ENCODE peak calls at places on chromosomes 6 and 20, in six cellular contexts. P, A, G, Y, I and T are unnamed samples.

GRCh38 chr6:38268342-38268741 is 371.4 kb downstream of the BTBD9 start:
- DNase-seq in I (no peak), A (no peak), Y (no peak), G (no peak), P (no peak), T (no peak)

GRCh38 chr6:52286798-52287432 is 2.4 kb upstream of the MCM3 start:
- DNase-seq in A (peak), G (peak), P (peak), Y (peak), I (no peak), T (peak)

GRCh38 chr6:56513631-56514030 is 129.1 kb downstream of the DST start:
- DNase-seq in Y (no peak), I (no peak), A (no peak), P (no peak), G (no peak), T (no peak)

GRCh38 chr6:34143884-34144580 is 1.9 kb downstream of the GRM4 start:
- DNase-seq in G (peak), A (no peak), Y (peak), I (no peak), P (peak), T (no peak)

GRCh38 chr6:144574796-144575195 is 289.7 kb downstream of the UTRN start:
- DNase-seq in P (no peak), I (no peak), Y (no peak), A (no peak), G (no peak), T (no peak)

GRCh38 chr20:46037036-46037435 is 8.0 kb downstream of the SLC12A5 start:
- DNase-seq in P (no peak), A (no peak), I (no peak), G (no peak), Y (no peak), T (no peak)

GRCh38 chr6:12024715-12025434 is 12.8 kb downstream of the HIVEP1 start:
- DNase-seq in P (no peak), I (no peak), A (no peak), G (no peak), Y (no peak), T (no peak)

GRCh38 chr6:154408906-154409500 is 52.4 kb upstream of the IPCEF1 start:
- DNase-seq in P (no peak), I (no peak), Y (no peak), G (no peak), A (no peak), T (peak)

GRCh38 chr6:2102966-2103365 is 142.4 kb downstream of the GMDS start:
- DNase-seq in I (no peak), G (no peak), A (no peak), Y (no peak), P (no peak), T (no peak)

GRCh38 chr20:24465168-24465567 is 4.3 kb upstream of the SYNDIG1 start:
- DNase-seq in P (no peak), G (no peak), A (no peak), I (no peak), Y (no peak), T (no peak)

GRCh38 chr20:47610247-47610944 is 108.7 kb downstream of the NCOA3 start:
- DNase-seq in A (peak), I (peak), Y (peak), P (no peak), G (no peak), T (peak)

GRCh38 chr20:14832630-14833029 is 495.2 kb upstream of the FLRT3 start:
- DNase-seq in P (no peak), Y (no peak), I (peak), G (no peak), A (no peak), T (no peak)

GRCh38 chr6:131828080-131828479 is 20.3 kb downstream of the ENPP1 start:
- DNase-seq in A (no peak), I (no peak), G (no peak), P (no peak), Y (no peak), T (no peak)

GRCh38 chr6:72219536-72219935 is 333.2 kb downstream of the RIMS1 start:
- DNase-seq in G (no peak), I (no peak), P (no peak), A (no peak), Y (no peak), T (no peak)

DNA sequence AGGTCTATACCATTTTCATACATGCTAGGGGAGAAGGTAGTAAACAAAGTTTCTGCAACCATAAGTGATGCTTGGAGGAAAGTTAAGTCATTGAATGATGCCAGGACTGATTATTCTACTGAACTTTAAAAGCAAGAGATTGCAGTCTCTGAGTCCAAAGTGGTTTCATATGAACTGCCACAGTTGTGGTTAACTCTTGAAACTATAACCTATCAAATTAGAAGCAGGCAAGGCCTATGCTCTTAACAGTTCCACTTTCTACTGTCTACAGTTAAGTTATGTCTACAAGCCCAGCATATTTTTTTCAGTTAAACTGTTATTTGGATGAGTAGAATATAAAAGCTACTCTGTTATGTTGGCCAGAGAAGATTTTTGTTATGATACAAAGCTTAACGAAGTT is 326.5 kb upstream of the RUNX2 start:
- DNase-seq in A (no peak), G (no peak), I (peak), P (no peak), Y (no peak), T (no peak)
- TF ChIP-seq JUND in A (no peak), G (no peak), I (no peak), P (no peak), Y (no peak), T (no peak)

DNA sequence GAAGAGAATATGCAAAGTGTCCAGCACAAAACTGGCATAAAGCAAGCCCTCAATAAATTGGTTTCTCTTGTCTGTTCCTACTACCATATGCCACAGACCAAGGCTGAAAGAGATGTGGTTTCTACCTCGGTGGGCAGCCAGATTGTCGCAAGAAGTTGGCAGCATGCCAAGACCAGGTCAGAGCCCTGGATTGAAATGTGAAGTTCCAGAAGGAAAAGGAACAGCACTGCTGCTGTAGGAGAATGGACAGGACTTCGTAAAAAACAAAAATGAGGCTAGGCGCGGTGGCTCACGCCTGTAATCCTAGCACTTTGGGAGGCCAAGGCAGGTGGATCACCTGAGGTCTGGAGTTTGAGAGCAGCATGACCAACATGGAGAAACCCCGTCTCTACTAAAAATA is 22.1 kb downstream of the MRPL14 start:
- DNase-seq in G (no peak), Y (no peak), A (no peak), P (no peak), I (no peak), T (no peak)
- TF ChIP-seq JUND in G (no peak), Y (no peak), A (no peak), P (no peak), I (no peak), T (no peak)

GRCh38 chr6:106160189-106160588 is 74.1 kb downstream of the PRDM1 start:
- DNase-seq in G (no peak), A (no peak), P (no peak), Y (no peak), I (no peak), T (no peak)
- TF ChIP-seq JUND in G (no peak), A (no peak), P (no peak), Y (no peak), I (no peak), T (no peak)

GRCh38 chr6:130320908-130321307 is 44.9 kb upstream of the TMEM200A start:
- DNase-seq in P (no peak), Y (no peak), A (no peak), I (no peak), G (no peak), T (peak)

GRCh38 chr6:130326496-130326895 is 39.3 kb upstream of the TMEM200A start:
- DNase-seq in G (no peak), I (no peak), Y (no peak), A (no peak), P (no peak), T (no peak)

GRCh38 chr6:130322673-130323268 is 43.0 kb upstream of the TMEM200A start:
- DNase-seq in I (peak), Y (peak), G (peak), A (peak), P (no peak), T (no peak)

DNA sequence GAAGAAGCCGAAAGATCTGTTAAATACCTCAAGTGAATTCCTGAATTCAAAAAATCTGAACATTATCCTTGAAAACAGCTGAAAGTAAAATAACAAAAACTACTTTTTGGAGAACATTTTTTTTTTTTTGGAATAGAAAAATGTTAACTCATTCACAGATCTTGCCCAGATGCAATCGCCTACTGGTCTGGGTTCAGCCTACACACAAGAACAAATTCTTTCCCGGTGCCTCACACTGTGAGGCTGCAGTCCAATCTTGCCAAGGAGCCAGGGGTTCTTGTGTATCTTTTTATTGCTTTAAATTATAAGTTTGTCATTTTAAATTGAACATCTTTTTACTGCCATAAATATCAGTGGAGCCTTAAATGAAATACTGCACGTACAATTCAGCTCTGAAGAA is 41.2 kb upstream of the TMEM200A start:
- DNase-seq in Y (no peak), P (no peak), I (no peak), A (no peak), G (no peak), T (no peak)
- TF ChIP-seq JUND in Y (no peak), P (no peak), I (no peak), A (no peak), G (no peak), T (no peak)

GRCh38 chr20:11453430-11453829 is 464.3 kb upstream of the BTBD3 start:
- DNase-seq in P (no peak), A (no peak), G (no peak), I (no peak), Y (no peak), T (no peak)

GRCh38 chr20:11451793-11452291 is 465.9 kb upstream of the BTBD3 start:
- DNase-seq in Y (no peak), P (no peak), A (peak), G (no peak), I (no peak), T (no peak)

GRCh38 chr20:11448554-11448953 is 469.1 kb upstream of the BTBD3 start:
- DNase-seq in A (no peak), G (no peak), Y (no peak), I (no peak), P (no peak), T (no peak)

GRCh38 chr20:11454966-11455799 is 462.5 kb upstream of the BTBD3 start:
- DNase-seq in I (no peak), Y (no peak), G (no peak), P (no peak), A (peak), T (peak)

DNA sequence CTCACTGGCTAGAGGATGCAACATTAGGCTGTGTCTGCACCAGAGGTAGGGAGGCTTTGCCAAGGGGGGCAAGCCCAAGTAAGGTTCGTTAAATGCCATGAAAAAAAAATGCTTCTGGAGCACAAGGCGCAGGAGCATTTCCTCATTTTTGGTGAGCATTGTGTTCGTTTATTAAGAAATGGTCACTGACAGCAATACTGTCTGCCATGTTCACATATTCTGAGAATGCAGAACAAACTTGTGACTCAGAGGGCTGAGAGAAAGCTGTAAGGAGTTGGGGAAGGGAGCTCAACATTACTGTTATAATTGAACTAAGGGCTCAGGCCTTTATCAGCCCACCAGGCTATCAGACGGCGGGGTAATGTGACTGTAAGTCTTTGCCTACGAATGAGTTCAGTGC is 465.4 kb upstream of the BTBD3 start:
- DNase-seq in P (no peak), A (no peak), I (no peak), G (no peak), Y (no peak), T (no peak)
- TF ChIP-seq JUND in P (no peak), A (no peak), I (no peak), G (no peak), Y (no peak), T (no peak)

GRCh38 chr6:128278876-128279275 is 241.5 kb downstream of the PTPRK start:
- DNase-seq in I (no peak), A (no peak), Y (no peak), P (no peak), G (no peak), T (no peak)
- TF ChIP-seq JUND in I (no peak), A (no peak), Y (no peak), P (no peak), G (no peak), T (no peak)

GRCh38 chr6:14661696-14662095 is 544.1 kb downstream of the CD83 start:
- DNase-seq in P (no peak), Y (no peak), I (no peak), A (no peak), G (no peak), T (no peak)

GRCh38 chr6:14661188-14661587 is 543.6 kb downstream of the CD83 start:
- DNase-seq in I (peak), P (no peak), A (no peak), G (no peak), Y (no peak), T (no peak)

GRCh38 chr6:14665827-14666724 is 548.5 kb downstream of the CD83 start:
- DNase-seq in P (no peak), I (no peak), Y (peak), G (no peak), A (no peak), T (no peak)

GRCh38 chr6:14664616-14665315 is 547.2 kb downstream of the CD83 start:
- DNase-seq in P (no peak), A (no peak), G (no peak), I (no peak), Y (no peak), T (peak)

GRCh38 chr6:14664112-14664592 is 546.6 kb downstream of the CD83 start:
- DNase-seq in P (no peak), Y (no peak), I (no peak), A (no peak), G (no peak), T (no peak)
- TF ChIP-seq JUND in P (no peak), Y (no peak), I (no peak), A (no peak), G (no peak), T (no peak)

GRCh38 chr6:140062042-140063041 is 687.9 kb upstream of the CITED2 start:
- DNase-seq in A (no peak), G (no peak), Y (no peak), P (no peak), I (no peak), T (peak)
- TF ChIP-seq JUND in A (no peak), G (no peak), Y (no peak), P (no peak), I (no peak), T (no peak)